ENCODE peak calls at places on chromosomes 11 and 22, in five cellular contexts. U is body of pancreas, T is heart right ventricle, K is endothelial cell of umbilical vein, Z is tibial nerve. C is an unnamed sample.

GRCh38 chr11:64553554-64554201 is 37.3 kb upstream of the SLC22A12 start:
- DNase-seq in U (peak; percentile 69), T (peak; percentile 70), K (peak; percentile 54), Z (peak; percentile 52), C (no peak)

GRCh38 chr11:32427935-32428664 is 7.2 kb downstream of the WT1 start:
- DNase-seq in U (no peak), T (no peak), K (no peak), Z (no peak), C (no peak)

GRCh38 chr22:34395370-34395769 is 475.1 kb upstream of the LARGE1 start:
- DNase-seq in U (no peak), T (no peak), K (no peak), Z (no peak), C (no peak)

GRCh38 chr11:45832835-45833446 is 14.3 kb upstream of the CRY2 start:
- DNase-seq in U (no peak), T (no peak), K (no peak), Z (no peak), C (no peak)

GRCh38 chr11:61488651-61489291 is 19.8 kb upstream of the LRRC10B start:
- DNase-seq in U (peak; percentile 81), T (peak; percentile 80), K (no peak), Z (peak; percentile 31), C (no peak)

GRCh38 chr11:65611028-65611757 is 2.8 kb downstream of the MAP3K11 start:
- DNase-seq in U (no peak), T (peak; percentile 70), K (peak; percentile 90), Z (no peak), C (no peak)

GRCh38 chr22:26671317-26672059 is 14.1 kb downstream of the MIAT start:
- DNase-seq in U (peak; percentile 40), T (peak; percentile 37), K (no peak), Z (peak; percentile 20), C (no peak)

GRCh38 chr11:109733245-109733644 is 311.3 kb downstream of the C11orf87 start:
- DNase-seq in U (no peak), T (no peak), K (no peak), Z (no peak), C (no peak)

GRCh38 chr11:7528514-7529049 is 14.8 kb downstream of the PPFIBP2 start:
- DNase-seq in U (no peak), T (no peak), K (no peak), Z (no peak), C (no peak)

GRCh38 chr11:73795925-73796632 is 8.4 kb downstream of the MRPL48 start:
- DNase-seq in U (peak; percentile 61), T (peak; percentile 23), K (no peak), Z (no peak), C (no peak)

GRCh38 chr11:64250406-64250874 is 890 bp upstream of the PLCB3 start:
- DNase-seq in U (no peak), T (no peak), K (no peak), Z (no peak), C (no peak)

GRCh38 chr22:33330534-33330933 is 272.4 kb upstream of the SYN3 start:
- DNase-seq in U (no peak), T (no peak), K (no peak), Z (no peak), C (no peak)

GRCh38 chr11:16780698-16781550 is 42.5 kb downstream of the C11orf58 start:
- DNase-seq in U (no peak), T (no peak), K (no peak), Z (no peak), C (no peak)

DNA sequence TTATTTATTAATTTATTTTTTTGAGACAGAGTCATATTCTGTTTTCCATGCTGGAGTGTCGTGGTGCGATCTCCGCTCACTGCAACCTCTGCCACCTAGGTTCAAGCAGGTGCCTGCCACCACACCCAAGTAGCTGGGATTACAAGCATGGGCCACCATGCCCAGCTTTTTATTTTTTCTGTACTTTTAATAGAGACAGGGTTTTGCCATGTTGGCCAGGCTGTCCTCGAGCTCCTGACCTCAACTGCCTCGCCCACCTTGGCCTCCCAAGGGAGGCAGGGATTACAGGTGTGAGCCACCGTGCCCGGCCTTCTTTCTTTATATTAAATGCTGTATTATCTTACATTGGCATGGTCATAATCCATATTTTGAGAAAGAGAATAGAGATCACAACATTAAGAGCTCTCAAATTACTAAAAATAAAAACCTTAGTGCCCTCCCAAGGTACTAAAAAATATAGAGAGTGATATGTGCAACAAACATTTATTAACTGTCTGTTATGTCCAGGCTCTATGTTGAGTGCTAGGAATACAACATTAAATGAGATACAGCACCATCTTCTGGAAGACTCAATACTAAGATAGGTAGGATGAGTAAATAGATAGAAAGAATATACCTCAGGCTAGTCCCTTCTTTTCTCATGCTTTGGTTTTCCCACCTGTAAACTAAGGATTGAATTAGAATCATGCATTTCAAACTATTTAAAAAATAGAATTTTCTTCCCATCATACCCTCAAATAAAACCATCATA is 84.1 kb downstream of the BBOX1 start:
- DNase-seq in U (no peak), T (no peak), K (no peak), Z (no peak), C (no peak)
- TF ChIP-seq CTCF in U (no peak), T (no peak), K (no peak), Z (no peak), C (no peak)

GRCh38 chr11:67271212-67271547 is 4.9 kb downstream of the GRK2 start:
- DNase-seq in U (no peak), T (no peak), K (no peak), Z (no peak), C (no peak)

GRCh38 chr11:67272327-67273259 is 6.3 kb downstream of the GRK2 start:
- DNase-seq in U (peak; percentile 16), T (peak; percentile 39), K (no peak), Z (peak; percentile 11), C (no peak)

GRCh38 chr11:67270256-67271211 is 4.3 kb downstream of the GRK2 start:
- DNase-seq in U (peak; percentile 56), T (peak; percentile 50), K (peak; percentile 27), Z (no peak), C (peak; percentile 82)

GRCh38 chr11:67273260-67273990 is 7.2 kb downstream of the GRK2 start:
- DNase-seq in U (peak; percentile 25), T (peak; percentile 52), K (no peak), Z (peak; percentile 10), C (no peak)

DNA sequence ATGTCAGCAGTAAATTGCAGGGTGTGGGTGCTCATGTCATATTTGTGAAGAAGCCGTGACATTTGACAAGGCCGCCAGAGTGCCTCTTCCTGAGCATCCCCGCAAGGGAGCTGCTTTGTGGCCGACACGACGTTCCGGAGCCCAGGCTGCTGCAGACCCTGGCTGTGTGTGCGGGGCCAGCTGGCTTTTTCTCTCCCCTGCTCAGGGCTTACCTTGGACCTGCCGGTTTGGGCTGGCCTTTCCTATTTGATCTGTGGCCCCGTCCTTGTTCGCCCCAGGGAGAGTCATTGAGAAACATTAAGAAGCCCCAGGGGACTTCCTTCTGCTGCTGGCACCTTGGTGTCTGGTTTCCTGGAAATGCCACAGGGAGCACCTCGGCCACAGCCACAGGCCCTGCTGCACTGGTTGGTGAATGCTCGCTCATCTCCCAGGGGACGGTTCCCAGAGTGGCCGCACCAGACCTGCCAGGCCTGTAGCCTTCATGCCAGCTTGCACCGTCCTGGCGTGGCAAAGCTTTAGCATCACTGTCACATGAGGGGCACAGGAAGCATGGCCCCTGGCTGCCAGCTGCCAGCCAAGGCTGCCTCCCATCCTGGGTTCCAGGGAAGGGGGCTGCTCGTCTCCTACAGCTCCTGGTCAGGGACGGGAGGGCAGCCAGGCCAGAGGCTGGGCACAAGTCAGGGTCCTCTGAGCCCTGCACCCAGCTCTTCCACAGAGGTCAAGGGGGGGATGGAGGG is 5.4 kb downstream of the GRK2 start:
- DNase-seq in U (peak; percentile 13), T (peak; percentile 35), K (no peak), Z (peak; percentile 15), C (no peak)
- H3K4me3 ChIP-seq in U (no peak overlapping the region), T (peak overlapping the region; percentile 76), K (no peak overlapping the region), Z (no peak overlapping the region), C (no peak overlapping the region)

GRCh38 chr22:40580631-40581030 is 55.9 kb downstream of the MRTFA start:
- DNase-seq in U (no peak), T (no peak), K (no peak), Z (no peak), C (no peak)

GRCh38 chr22:40582063-40582462 is 54.5 kb downstream of the MRTFA start:
- DNase-seq in U (no peak), T (no peak), K (no peak), Z (no peak), C (no peak)

GRCh38 chr22:40585205-40585778 is 51.2 kb downstream of the MRTFA start:
- DNase-seq in U (no peak), T (no peak), K (no peak), Z (no peak), C (no peak)

GRCh38 chr22:40586781-40587180 is 49.7 kb downstream of the MRTFA start:
- DNase-seq in U (no peak), T (no peak), K (no peak), Z (no peak), C (no peak)

GRCh38 chr22:40583058-40583741 is 53.3 kb downstream of the MRTFA start:
- DNase-seq in U (no peak), T (no peak), K (no peak), Z (no peak), C (no peak)
- H3K36me3 ChIP-seq in U (no peaks in the 10 kb centered on the region), T (peaks cover 6% of the 10 kb centered on the region), K (no peaks in the 10 kb centered on the region), Z (no peaks in the 10 kb centered on the region), C (no peaks in the 10 kb centered on the region)

GRCh38 chr11:83438438-83438837 is 152.3 kb upstream of the CCDC90B start:
- DNase-seq in U (no peak), T (no peak), K (no peak), Z (no peak), C (no peak)
- TF ChIP-seq CTCF in U (no peak), T (no peak), K (no peak), Z (no peak), C (no peak)

GRCh38 chr11:79894111-79894510 is 453.3 kb upstream of the TENM4 start:
- DNase-seq in U (no peak), T (no peak), K (no peak), Z (no peak), C (no peak)
- H3K4me3 ChIP-seq in U (no peak overlapping the region), T (no peak overlapping the region), K (no peak overlapping the region), Z (no peak overlapping the region), C (no peak overlapping the region)

GRCh38 chr11:33721984-33722383 is 14.2 kb downstream of the CD59 start:
- DNase-seq in U (no peak), T (no peak), K (no peak), Z (no peak), C (no peak)

GRCh38 chr11:33721291-33721840 is 14.9 kb downstream of the CD59 start:
- DNase-seq in U (no peak), T (no peak), K (peak; percentile 91), Z (no peak), C (no peak)

GRCh38 chr11:33719587-33719986 is 16.6 kb downstream of the CD59 start:
- DNase-seq in U (no peak), T (no peak), K (no peak), Z (no peak), C (no peak)

GRCh38 chr11:33716236-33716635 is 15.6 kb upstream of the C11orf91 start:
- DNase-seq in U (no peak), T (no peak), K (peak; percentile 66), Z (no peak), C (no peak)

DNA sequence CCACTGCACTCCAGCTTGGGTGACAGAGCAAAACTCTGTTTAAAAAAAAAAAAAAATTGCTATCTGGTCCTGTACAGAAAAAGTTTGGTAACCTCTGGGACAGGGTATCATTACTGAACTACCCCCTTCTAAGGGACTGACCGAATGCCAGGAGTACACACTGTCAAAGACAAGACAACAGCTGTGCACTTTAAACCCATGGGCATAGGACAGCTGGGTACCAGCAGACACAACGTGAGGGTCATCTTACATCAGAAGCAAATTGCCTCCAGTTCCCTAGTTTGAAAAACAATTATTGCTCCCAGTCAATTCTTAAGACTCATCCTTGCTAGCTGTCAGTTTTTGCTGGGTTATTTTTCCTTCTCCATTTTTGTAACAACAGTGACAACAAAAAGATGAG is 17.8 kb downstream of the CD59 start:
- DNase-seq in U (no peak), T (no peak), K (no peak), Z (no peak), C (no peak)
- H3K36me3 ChIP-seq in U (peaks cover 11% of the 10 kb centered on the region), T (peaks cover 77% of the 10 kb centered on the region), K (peaks cover 47% of the 10 kb centered on the region), Z (peaks cover 11% of the 10 kb centered on the region), C (peaks cover 3% of the 10 kb centered on the region)

GRCh38 chr11:133403900-133404299 is 128.4 kb downstream of the OPCML start:
- DNase-seq in U (no peak), T (no peak), K (no peak), Z (no peak), C (no peak)
- TF ChIP-seq CTCF in U (no peak), T (peak; percentile 18), K (no peak), Z (no peak), C (peak; percentile 51)